ENCODE peak calls at places on chromosomes 13 and 19, in seven cellular contexts. N is cardiac muscle cell, Y is neural crest cell, O is HFF-Myc, W is left lung, V is dorsolateral prefrontal cortex, I is WTC11. B is an unnamed sample.

GRCh38 chr13:20981370-20982095 is 79.0 kb upstream of the XPO4 start:
- DNase-seq in N (no peak), Y (no peak), O (no peak), W (no peak), V (no peak), I (no peak), B (no peak)

GRCh38 chr13:110523838-110524237 is 37.7 kb downstream of the RAB20 start:
- DNase-seq in N (no peak), Y (no peak), O (no peak), W (no peak), V (no peak), I (no peak), B (no peak)

GRCh38 chr19:17209126-17210036 is 5.8 kb upstream of the USE1 start:
- DNase-seq in N (peak; percentile 34), Y (peak; percentile 31), O (no peak), W (peak; percentile 71), V (no peak), I (peak; percentile 100), B (no peak)

GRCh38 chr13:76656496-76656895 is 229.7 kb downstream of the KCTD12 start:
- DNase-seq in N (no peak), Y (no peak), O (no peak), W (no peak), V (no peak), I (no peak), B (no peak)

GRCh38 chr13:110257408-110257807 is 49.5 kb downstream of the COL4A1 start:
- DNase-seq in N (no peak), Y (no peak), O (no peak), W (no peak), V (no peak), I (no peak), B (no peak)

GRCh38 chr13:98749501-98749900 is 3.0 kb downstream of the SLC15A1 start:
- DNase-seq in N (peak; percentile 48), Y (no peak), O (no peak), W (no peak), V (no peak), I (no peak), B (no peak)

GRCh38 chr19:34172661-34173144 is 399 bp downstream of the LSM14A start:
- DNase-seq in N (no peak), Y (peak; percentile 16), O (no peak), W (peak; percentile 86), V (no peak), I (no peak), B (peak; percentile 7)

GRCh38 chr19:6030214-6030507 is 52.2 kb upstream of the RANBP3 start:
- DNase-seq in N (peak; percentile 81), Y (no peak), O (no peak), W (no peak), V (no peak), I (no peak), B (no peak)

GRCh38 chr19:45130888-45131615 is 29.7 kb downstream of the NKPD1 start:
- DNase-seq in N (no peak), Y (no peak), O (no peak), W (no peak), V (peak; percentile 41), I (no peak), B (no peak)

GRCh38 chr13:49272296-49272695 is 24.6 kb downstream of the CDADC1 start:
- DNase-seq in N (no peak), Y (no peak), O (no peak), W (no peak), V (no peak), I (no peak), B (no peak)

GRCh38 chr19:33788676-33789075 is 8.0 kb upstream of the KCTD15 start:
- DNase-seq in N (no peak), Y (no peak), O (no peak), W (no peak), V (no peak), I (no peak), B (no peak)

GRCh38 chr19:18785179-18786124 is 5.7 kb downstream of the COMP start:
- DNase-seq in N (peak; percentile 64), Y (peak; percentile 80), O (no peak), W (peak; percentile 89), V (peak; percentile 47), I (peak; percentile 98), B (peak; percentile 61)

GRCh38 chr19:48330012-48330681 is 4.8 kb downstream of the EMP3 start:
- DNase-seq in N (no peak), Y (peak; percentile 76), O (no peak), W (peak; percentile 90), V (peak; percentile 91), I (peak; percentile 91), B (peak; percentile 85)

GRCh38 chr13:85040176-85040660 is 759.0 kb downstream of the SLITRK6 start:
- DNase-seq in N (no peak), Y (no peak), O (no peak), W (no peak), V (no peak), I (no peak), B (no peak)

GRCh38 chr13:40127476-40127875 is 472.0 kb downstream of the COG6 start:
- DNase-seq in N (no peak), Y (no peak), O (no peak), W (no peak), V (no peak), I (no peak), B (no peak)

GRCh38 chr19:16340092-16340491 is 15.5 kb downstream of the KLF2 start:
- DNase-seq in N (no peak), Y (no peak), O (no peak), W (no peak), V (no peak), I (no peak), B (no peak)

GRCh38 chr19:19151418-19151817 is 13.1 kb upstream of the TMEM161A start:
- DNase-seq in N (no peak), Y (no peak), O (no peak), W (no peak), V (no peak), I (no peak), B (no peak)

GRCh38 chr19:44856438-44857083 is 10.5 kb downstream of the NECTIN2 start:
- DNase-seq in N (no peak), Y (no peak), O (no peak), W (no peak), V (no peak), I (no peak), B (no peak)

GRCh38 chr19:40605201-40605971 is 4.2 kb downstream of the LTBP4 start:
- DNase-seq in N (peak; percentile 62), Y (no peak), O (no peak), W (peak; percentile 92), V (no peak), I (peak; percentile 66), B (peak; percentile 67)
- TF ChIP-seq CTCF in N (peak; percentile 17), Y (no peak), O (peak; percentile 20), W (no peak), V (peak; percentile 29), I (no peak), B (peak; percentile 38)

DNA sequence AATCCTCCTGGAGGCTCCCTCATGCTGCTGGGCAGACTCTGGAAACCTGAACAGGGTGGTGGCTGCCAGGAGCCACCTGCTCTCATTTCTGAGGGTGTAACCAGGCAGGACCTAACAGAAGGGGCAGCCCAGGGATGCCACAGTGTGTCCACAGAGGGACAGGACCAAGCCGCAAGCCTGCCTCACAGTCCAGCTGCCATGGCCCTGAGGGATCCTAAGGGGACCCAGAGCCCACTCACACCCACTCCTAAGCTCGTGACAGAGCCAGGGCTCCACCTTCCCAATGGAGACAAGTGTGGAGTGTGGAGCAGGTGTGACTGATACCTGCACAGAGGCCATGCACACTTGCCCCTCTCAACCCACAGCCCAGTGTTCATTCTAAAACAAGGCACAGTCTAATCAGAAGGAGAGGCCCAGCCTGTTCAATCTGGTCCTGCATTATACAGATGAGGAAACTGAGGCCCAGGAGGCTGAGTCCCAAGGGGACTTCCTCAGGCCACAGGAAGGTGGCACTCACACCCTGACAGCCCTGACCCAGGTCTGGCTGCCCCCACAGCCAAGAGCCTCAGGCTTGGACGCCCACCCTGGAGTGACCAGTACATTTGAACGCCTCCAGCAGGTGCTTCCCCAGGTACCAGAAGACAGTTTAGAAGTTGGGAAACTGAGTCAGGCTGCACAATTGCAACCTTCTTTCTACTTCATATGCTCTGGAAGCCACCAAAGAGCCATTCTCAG is 220.1 kb downstream of the TUBA3C start:
- DNase-seq in N (no peak), Y (no peak), O (no peak), W (no peak), V (no peak), I (no peak), B (no peak)
- TF ChIP-seq CTCF in N (no peak), Y (no peak), O (no peak), W (no peak), V (no peak), I (no peak), B (no peak)

DNA sequence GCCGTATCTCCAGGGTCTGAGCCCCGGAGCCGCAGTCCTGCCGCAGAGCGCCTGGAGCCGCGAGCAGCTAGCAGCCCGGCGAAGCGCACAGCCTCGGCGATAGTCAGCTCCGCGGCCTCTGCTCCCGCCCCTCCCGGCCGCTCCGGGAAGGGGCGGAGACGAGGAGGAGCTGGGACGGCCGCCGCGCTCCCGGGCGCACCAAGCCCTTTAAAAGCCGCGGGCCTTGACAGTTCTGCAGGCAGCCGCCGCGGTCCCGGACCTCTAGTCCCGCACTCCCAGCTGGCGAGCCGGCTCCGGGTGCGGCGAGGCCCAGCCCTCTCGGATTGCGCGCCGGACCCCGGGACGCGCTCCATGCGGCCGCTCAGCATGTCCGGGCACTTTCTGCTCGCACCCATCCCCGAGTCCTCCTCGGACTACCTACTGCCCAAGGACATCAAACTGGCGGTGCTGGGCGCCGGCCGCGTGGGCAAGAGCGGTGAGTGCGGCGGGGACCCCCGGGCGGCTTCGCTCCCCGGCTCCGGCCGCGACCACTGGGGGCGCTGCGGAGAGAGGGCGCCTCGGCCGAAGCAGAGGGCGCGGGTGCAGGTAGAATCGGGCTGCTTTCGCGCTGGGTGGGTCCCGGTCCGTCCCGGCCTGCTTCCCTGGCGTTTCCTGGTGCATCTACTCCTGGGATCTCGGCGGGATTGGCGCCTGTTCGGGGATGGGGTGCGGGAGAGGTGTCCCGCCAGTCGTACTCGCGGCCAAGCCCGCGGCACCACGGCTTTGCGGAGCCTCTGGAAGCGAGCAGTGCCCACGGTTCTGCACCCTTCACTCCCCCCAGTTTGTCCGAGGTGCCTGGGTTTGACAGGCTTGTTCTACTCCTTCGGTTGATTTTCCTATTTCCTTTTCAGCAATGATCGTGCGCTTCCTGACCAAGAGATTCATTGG is at the start of gene RASL11A:
- DNase-seq in N (peak; percentile 91), Y (peak; percentile 72), O (no peak), W (peak; percentile 96), V (peak; percentile 81), I (peak; percentile 87), B (peak; percentile 68)
- TF ChIP-seq CTCF in N (peak; percentile 86), Y (peak; percentile 98), O (peak; percentile 71), W (peak; percentile 93), V (peak; percentile 88), I (peak; percentile 91), B (peak; percentile 99)

GRCh38 chr13:94415484-94415883 is 64.0 kb downstream of the DCT start:
- DNase-seq in N (no peak), Y (no peak), O (no peak), W (no peak), V (no peak), I (no peak), B (no peak)

GRCh38 chr13:94417294-94417693 is 62.2 kb downstream of the DCT start:
- DNase-seq in N (no peak), Y (no peak), O (no peak), W (no peak), V (no peak), I (no peak), B (no peak)

GRCh38 chr13:94419304-94419943 is 60.1 kb downstream of the DCT start:
- DNase-seq in N (peak; percentile 82), Y (no peak), O (no peak), W (no peak), V (no peak), I (no peak), B (no peak)

GRCh38 chr13:94414141-94414540 is 65.3 kb downstream of the DCT start:
- DNase-seq in N (no peak), Y (no peak), O (no peak), W (no peak), V (no peak), I (no peak), B (no peak)

GRCh38 chr13:94416454-94417080 is 62.9 kb downstream of the DCT start:
- DNase-seq in N (peak; percentile 62), Y (peak; percentile 23), O (no peak), W (no peak), V (no peak), I (peak; percentile 64), B (no peak)
- TF ChIP-seq CTCF in N (peak; percentile 65), Y (peak; percentile 71), O (peak; percentile 63), W (no peak), V (no peak), I (peak; percentile 81), B (no peak)